ENCODE peak calls at places on chromosomes 16 and 17, in four cellular contexts. V is glutamatergic neuron, G is stomach, J is cardiac muscle cell. L is an unnamed sample.
A peak's percentile ranks its signal among the peaks of the same experiment; 100 is the strongest.

GRCh38 chr17:76709077-76709950 is 1.5 kb downstream of the MXRA7 start:
- DNase-seq in V (peak; percentile 77), G (peak; percentile 50), J (peak; percentile 97), L (peak; percentile 77)

GRCh38 chr17:45234641-45235040 is 13.0 kb downstream of the FMNL1 start:
- DNase-seq in V (peak; percentile 32), G (no peak), J (no peak), L (peak; percentile 47)

GRCh38 chr16:74951206-74951605 is 33.7 kb downstream of the WDR59 start:
- DNase-seq in V (peak; percentile 19), G (no peak), J (no peak), L (no peak)

GRCh38 chr17:2782030-2782429 is 14.2 kb upstream of the RAP1GAP2 start:
- DNase-seq in V (no peak), G (no peak), J (peak; percentile 57), L (no peak)

GRCh38 chr16:4081577-4082021 is 34.6 kb downstream of the ADCY9 start:
- DNase-seq in V (peak; percentile 34), G (no peak), J (no peak), L (no peak)

GRCh38 chr16:27208809-27209208 is 5.5 kb downstream of the KDM8 start:
- DNase-seq in V (no peak), G (no peak), J (no peak), L (no peak)

GRCh38 chr16:89723279-89724250 is 2.2 kb downstream of the ZNF276 start:
- DNase-seq in V (no peak), G (peak; percentile 45), J (peak; percentile 36), L (no peak)

GRCh38 chr17:81387235-81388060 is 7.8 kb upstream of the BAHCC1 start:
- DNase-seq in V (peak; percentile 54), G (peak; percentile 53), J (peak; percentile 65), L (peak; percentile 86)

GRCh38 chr17:49727353-49727752 is 19.6 kb upstream of the SLC35B1 start:
- DNase-seq in V (no peak), G (no peak), J (no peak), L (no peak)

GRCh38 chr16:82011199-82011641 is at the start of gene SDR42E1:
- DNase-seq in V (no peak), G (peak; percentile 80), J (no peak), L (no peak)

GRCh38 chr17:61381537-61381936 is 18.1 kb upstream of the TBX2 start:
- DNase-seq in V (no peak), G (no peak), J (no peak), L (no peak)

GRCh38 chr17:10127819-10128375 is 70.5 kb downstream of the GAS7 start:
- DNase-seq in V (no peak), G (peak; percentile 42), J (peak; percentile 98), L (peak; percentile 32)

GRCh38 chr16:22625948-22626347 is 115.3 kb downstream of the NPIPB5 start:
- DNase-seq in V (no peak), G (no peak), J (no peak), L (no peak)

GRCh38 chr17:36148559-36149295 is 27.7 kb downstream of the TBC1D3B start:
- DNase-seq in V (peak; percentile 79), G (peak; percentile 70), J (peak; percentile 76), L (peak; percentile 80)
- TF ChIP-seq CTCF in V (peak; percentile 95), G (peak; percentile 89), J (peak; percentile 100), L (peak; percentile 100)

DNA sequence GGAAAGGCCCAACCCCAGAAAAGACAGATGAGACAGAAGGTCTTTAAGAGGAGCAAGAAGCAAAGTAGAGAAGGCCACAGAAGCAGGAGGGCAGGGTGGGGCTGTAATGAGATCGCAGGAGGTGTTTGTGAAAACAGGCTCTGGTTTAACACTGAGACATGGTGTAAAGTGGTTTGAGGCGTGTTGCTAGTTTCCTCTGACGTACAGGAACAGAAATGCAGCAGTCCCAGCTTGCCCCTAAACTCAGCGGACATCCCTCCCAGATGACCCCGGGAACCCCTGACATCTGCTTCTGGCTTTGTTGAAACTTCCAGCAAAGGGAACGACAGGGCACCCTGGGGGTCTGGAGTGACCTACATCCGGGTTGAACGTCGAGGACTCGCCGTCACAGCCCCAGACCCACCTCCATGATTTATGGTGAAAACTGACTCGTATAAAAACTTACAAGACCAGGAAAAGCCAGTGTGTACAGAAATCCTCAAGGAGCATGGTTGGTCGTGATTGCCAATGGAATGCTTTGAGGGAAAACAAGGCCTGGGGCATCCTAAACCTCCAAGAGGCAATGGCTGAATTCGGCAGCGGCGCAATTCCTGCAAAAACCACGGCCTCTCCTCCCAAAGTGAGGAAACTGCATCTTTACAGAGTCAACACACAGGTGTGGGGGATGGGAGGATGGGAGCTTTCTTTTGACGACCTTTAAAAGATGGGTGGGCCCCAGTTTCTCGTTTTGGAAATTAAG is 25.8 kb downstream of the LITAF start:
- DNase-seq in V (no peak), G (no peak), J (no peak), L (peak; percentile 50)
- TF ChIP-seq CTCF in V (no peak), G (no peak), J (no peak), L (no peak)

GRCh38 chr16:71555230-71555891 is 21.5 kb downstream of the TAT start:
- DNase-seq in V (no peak), G (no peak), J (peak; percentile 72), L (no peak)

GRCh38 chr16:71547168-71547567 is 20.9 kb downstream of the CHST4 start:
- DNase-seq in V (no peak), G (no peak), J (no peak), L (no peak)

GRCh38 chr16:71557954-71558582 is 18.8 kb downstream of the TAT start:
- DNase-seq in V (no peak), G (no peak), J (no peak), L (no peak)

GRCh38 chr16:71557299-71557698 is 19.6 kb downstream of the TAT start:
- DNase-seq in V (no peak), G (no peak), J (no peak), L (no peak)

DNA sequence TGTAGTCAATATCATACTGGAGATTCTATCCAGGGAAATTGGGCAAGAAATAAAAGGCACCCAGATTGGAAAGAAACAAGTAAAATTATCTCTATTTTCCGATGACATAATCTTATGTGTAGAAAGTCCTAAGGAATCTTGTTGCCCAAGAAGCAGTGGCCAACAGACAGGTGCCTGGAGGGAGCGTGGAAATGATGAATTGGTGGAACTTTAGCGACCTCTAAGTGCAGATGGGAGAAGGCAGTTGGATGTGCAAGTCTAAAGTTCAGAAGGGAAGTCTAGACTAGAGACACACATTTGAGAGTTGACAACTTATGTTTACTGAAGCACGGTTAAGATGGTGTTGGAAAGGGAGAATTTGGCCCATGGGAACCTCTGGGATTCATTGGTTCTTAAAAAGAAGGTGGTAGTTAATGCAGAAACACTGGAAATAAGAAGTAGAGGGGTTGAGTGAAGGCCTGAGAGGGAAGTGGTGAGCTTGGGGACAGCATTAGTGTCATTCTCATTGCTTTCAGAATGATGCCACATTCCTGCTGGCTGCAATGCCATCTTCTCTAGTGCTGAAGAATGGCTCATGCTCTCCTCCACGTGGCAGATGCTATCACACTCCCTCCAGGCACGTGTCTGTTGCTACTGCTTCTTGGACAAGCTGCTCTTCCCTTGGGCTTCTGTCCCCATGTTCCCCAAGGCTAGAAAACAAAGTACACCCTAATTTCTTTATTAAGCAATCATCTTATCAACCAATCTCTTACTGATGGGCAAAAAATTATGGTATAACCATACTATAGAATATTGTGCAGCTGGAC is 24.0 kb downstream of the TAT start:
- DNase-seq in V (no peak), G (no peak), J (no peak), L (no peak)
- TF ChIP-seq CTCF in V (no peak), G (no peak), J (peak; percentile 17), L (no peak)

GRCh38 chr16:71500964-71501363 is 11.8 kb upstream of the ZNF19 start:
- DNase-seq in V (no peak), G (no peak), J (no peak), L (no peak)
- TF ChIP-seq CTCF in V (no peak), G (no peak), J (no peak), L (no peak)

GRCh38 chr16:66515543-66516171 is 34.3 kb downstream of the TK2 start:
- DNase-seq in V (no peak), G (no peak), J (peak; percentile 84), L (no peak)
- TF ChIP-seq CTCF in V (no peak), G (peak; percentile 17), J (peak; percentile 60), L (no peak)

GRCh38 chr17:30819941-30820705 is 4.4 kb downstream of the CRLF3 start:
- DNase-seq in V (no peak), G (no peak), J (peak; percentile 65), L (no peak)

GRCh38 chr17:30824002-30824355 is 513 bp downstream of the CRLF3 start:
- DNase-seq in V (peak; percentile 31), G (no peak), J (no peak), L (peak; percentile 36)

GRCh38 chr17:30824356-30825145 is at the start of gene CRLF3:
- DNase-seq in V (peak; percentile 94), G (peak; percentile 91), J (peak; percentile 95), L (peak; percentile 91)

GRCh38 chr17:30823425-30823824 is 1.1 kb downstream of the CRLF3 start:
- DNase-seq in V (no peak), G (no peak), J (no peak), L (no peak)

DNA sequence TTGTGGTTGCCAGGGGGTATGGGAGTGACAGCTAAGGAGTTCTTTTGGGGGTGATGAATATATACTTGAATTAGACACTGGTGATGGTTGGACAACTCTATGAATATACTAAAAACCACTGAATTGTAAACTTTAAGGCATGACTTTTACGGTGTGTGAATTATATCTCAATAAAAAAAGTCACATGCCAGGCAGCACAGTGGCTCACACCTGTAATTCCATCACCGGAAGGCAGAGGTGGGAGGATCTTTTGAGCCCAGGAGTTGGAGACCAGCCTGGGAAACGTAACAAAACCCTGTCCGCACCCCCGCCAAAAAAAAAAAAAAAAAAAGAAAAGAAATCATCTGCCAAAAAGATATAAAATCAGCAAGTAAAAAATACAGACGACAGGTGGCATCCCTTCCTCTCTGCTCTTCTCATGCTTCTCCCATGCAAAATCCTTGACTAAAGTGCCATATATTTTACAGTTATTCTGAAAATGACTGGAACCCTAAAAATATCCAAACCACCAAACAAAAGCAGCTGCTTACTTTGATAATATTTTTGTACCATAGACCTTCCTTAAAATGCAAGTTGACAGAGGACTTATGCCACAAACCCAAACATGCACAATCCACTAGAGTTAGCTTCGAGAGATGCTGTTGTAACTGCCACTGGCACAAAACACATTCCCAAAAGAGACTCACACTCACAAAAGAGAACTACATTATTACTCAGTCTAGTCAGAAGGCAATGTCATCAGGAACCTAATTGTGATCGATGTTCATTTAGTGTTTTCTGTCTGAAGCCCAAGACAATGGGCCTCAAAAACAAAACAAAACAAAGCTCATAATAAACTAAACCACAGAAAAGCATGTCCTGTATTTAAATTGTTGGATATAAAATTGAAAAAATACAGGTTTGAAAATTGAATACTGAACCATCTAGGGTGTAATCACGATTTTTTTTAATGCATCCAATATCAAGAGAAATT is 2.5 kb downstream of the CRLF3 start:
- DNase-seq in V (no peak), G (no peak), J (no peak), L (no peak)
- TF ChIP-seq CTCF in V (no peak), G (no peak), J (no peak), L (no peak)

DNA sequence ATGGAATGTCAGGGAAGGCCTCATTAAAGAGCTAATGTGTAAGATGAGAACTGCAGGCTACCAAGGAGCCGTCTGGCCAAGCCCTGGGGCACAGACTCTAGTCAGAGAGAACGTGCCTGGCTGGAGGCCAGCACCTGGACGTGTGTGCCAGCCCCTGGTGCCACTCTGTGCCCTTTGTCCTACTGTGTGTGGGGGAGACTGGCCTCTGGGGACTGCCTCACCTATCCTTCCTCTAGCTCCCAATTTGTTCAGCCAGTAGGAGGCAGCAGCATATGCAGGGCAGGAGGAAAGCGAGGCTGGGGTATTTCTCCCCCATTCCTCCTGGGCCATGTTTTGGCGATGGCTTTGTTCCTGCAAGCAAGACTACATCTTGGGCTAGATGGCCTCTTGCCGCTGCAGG is 37.1 kb downstream of the KNOP1 start:
- DNase-seq in V (no peak), G (no peak), J (no peak), L (no peak)
- TF ChIP-seq CTCF in V (no peak), G (no peak), J (peak; percentile 24), L (no peak)

L was measured in nephron progenitor cell.